ENCODE peak calls at places on chromosomes 3 and 15, in nine cellular contexts. A is MM.1S, E is tibial artery, F is sigmoid colon, L is body of pancreas, S is IMR-90, W is psoas muscle, M is endodermal cell, C is left ventricle myocardium inferior. J is an unnamed sample. For H3K4me1 and H3K27me3, the result is how much of the 10 kb centered on the place peaks cover.

GRCh38 chr15:31468911-31469800 is 142.5 kb downstream of the KLF13 start:
- DNase-seq in L (no peak), S (no peak), C (no peak), F (no peak), A (no peak), E (no peak), W (no peak), M (peak), J (no peak)

GRCh38 chr15:71011503-71012155 is 103.6 kb upstream of the THSD4 start:
- DNase-seq in E (no peak), W (no peak), M (peak), A (peak), L (peak), S (peak), C (no peak), F (no peak), J (no peak)

GRCh38 chr15:31086344-31086743 is 15.2 kb downstream of the TRPM1 start:
- DNase-seq in A (no peak), M (no peak), L (no peak), S (no peak), F (no peak), E (no peak), C (no peak), W (no peak), J (no peak)

GRCh38 chr3:59265566-59265965 is 215.7 kb upstream of the CFAP20DC start:
- DNase-seq in C (no peak), A (no peak), S (no peak), W (no peak), F (no peak), E (no peak), L (no peak), M (no peak), J (no peak)

GRCh38 chr3:148202386-148202785 is 495.3 kb upstream of the AGTR1 start:
- DNase-seq in F (no peak), L (no peak), E (no peak), C (no peak), S (no peak), W (no peak), A (no peak), M (peak), J (no peak)

GRCh38 chr3:125072310-125072709 is 16.5 kb upstream of the HEG1 start:
- DNase-seq in M (no peak), S (peak), E (no peak), W (no peak), F (no peak), C (no peak), L (no peak), A (no peak), J (no peak)

GRCh38 chr3:150059241-150059640 is 88.5 kb upstream of the PFN2 start:
- DNase-seq in M (no peak), L (no peak), S (no peak), E (no peak), A (no peak), F (no peak), C (no peak), W (no peak), J (no peak)

GRCh38 chr3:182567666-182568065 is 225.6 kb upstream of the ATP11B start:
- DNase-seq in L (no peak), F (no peak), S (no peak), M (peak), A (no peak), W (no peak), C (no peak), E (no peak), J (no peak)

GRCh38 chr3:9619180-9619579 is 30.1 kb upstream of the MTMR14 start:
- DNase-seq in F (no peak), E (no peak), C (no peak), A (no peak), W (no peak), L (no peak), M (no peak), S (no peak), J (no peak)

GRCh38 chr15:63401078-63401477 is 19.4 kb upstream of the CA12 start:
- DNase-seq in A (no peak), E (no peak), L (no peak), M (no peak), C (no peak), W (no peak), S (no peak), F (no peak), J (no peak)

GRCh38 chr15:85555875-85556617 is 175.6 kb downstream of the AKAP13 start:
- DNase-seq in C (no peak), E (no peak), M (no peak), L (no peak), W (no peak), S (no peak), A (peak), F (no peak), J (no peak)

GRCh38 chr15:63251701-63252100 is 25.7 kb upstream of the APH1B start:
- DNase-seq in E (no peak), A (no peak), M (no peak), W (no peak), S (no peak), L (no peak), C (no peak), F (no peak), J (no peak)

GRCh38 chr3:184637705-184638104 is 74.2 kb downstream of the MAGEF1 start:
- DNase-seq in C (no peak), A (no peak), E (no peak), S (no peak), F (no peak), M (no peak), L (no peak), W (no peak), J (no peak)

GRCh38 chr3:178417736-178418135 is 118.5 kb upstream of the KCNMB2 start:
- DNase-seq in M (no peak), W (no peak), C (no peak), E (no peak), A (no peak), F (no peak), L (no peak), S (no peak), J (no peak)

GRCh38 chr3:194283218-194284006 is 67.7 kb downstream of the CPN2 start:
- DNase-seq in W (no peak), E (peak), S (no peak), F (peak), A (no peak), C (no peak), L (no peak), M (peak), J (no peak)

GRCh38 chr3:150407051-150407817 is 864 bp upstream of the TSC22D2 start:
- DNase-seq in M (no peak), S (peak), E (peak), W (no peak), A (peak), C (no peak), F (no peak), L (no peak), J (no peak)

GRCh38 chr3:135784557-135784956 is 181.0 kb upstream of the PPP2R3A start:
- DNase-seq in E (no peak), W (no peak), L (no peak), S (no peak), F (no peak), C (no peak), A (no peak), M (no peak), J (no peak)

GRCh38 chr3:129603561-129603942 is 2.9 kb downstream of the PLXND1 start:
- DNase-seq in E (no peak), W (no peak), A (no peak), S (no peak), L (no peak), M (no peak), C (no peak), F (no peak), J (no peak)

GRCh38 chr3:52620580-52620979 is 65.1 kb downstream of the PBRM1 start:
- DNase-seq in L (no peak), A (no peak), M (no peak), S (no peak), F (no peak), E (no peak), W (no peak), C (no peak), J (no peak)

GRCh38 chr3:196569003-196569516 is 600 bp downstream of the FBXO45 start:
- DNase-seq in A (peak), L (peak), W (peak), F (peak), M (peak), E (peak), C (peak), S (peak), J (peak)

GRCh38 chr3:138921316-138922292 is 25.3 kb downstream of the FOXL2 start:
- DNase-seq in F (no peak), A (no peak), E (no peak), L (no peak), S (peak), W (no peak), C (no peak), M (no peak), J (no peak)

GRCh38 chr3:55322649-55323048 is 164.5 kb downstream of the WNT5A start:
- DNase-seq in L (no peak), A (no peak), C (no peak), W (no peak), F (no peak), S (no peak), E (no peak), M (no peak), J (no peak)

GRCh38 chr15:92618121-92618520 is 37.5 kb downstream of the FAM174B start:
- DNase-seq in F (peak), W (no peak), L (no peak), C (no peak), E (peak), M (peak), S (no peak), A (no peak), J (no peak)

GRCh38 chr3:194195611-194196010 is 59.7 kb downstream of the HES1 start:
- DNase-seq in L (no peak), M (no peak), W (no peak), F (no peak), E (no peak), C (no peak), A (no peak), S (no peak), J (no peak)

GRCh38 chr3:108381531-108381930 is 85.2 kb downstream of the HHLA2 start:
- DNase-seq in C (no peak), L (no peak), A (no peak), W (no peak), S (no peak), E (no peak), F (no peak), M (no peak), J (no peak)

GRCh38 chr15:60017538-60018199 is 13.6 kb downstream of the FOXB1 start:
- DNase-seq in W (no peak), L (no peak), S (no peak), E (no peak), M (no peak), A (peak), F (no peak), C (no peak), J (no peak)

GRCh38 chr3:152263711-152264110 is 5.0 kb upstream of the MBNL1 start:
- DNase-seq in E (no peak), M (no peak), W (no peak), C (no peak), L (no peak), A (no peak), S (no peak), F (no peak), J (no peak)

GRCh38 chr3:37668431-37668830 is 193.2 kb upstream of the CTDSPL start:
- DNase-seq in C (no peak), W (no peak), S (no peak), L (peak), F (peak), M (no peak), A (no peak), E (peak), J (no peak)

GRCh38 chr15:50911001-50911400 is 2.5 kb downstream of the AP4E1 start:
- DNase-seq in E (no peak), W (no peak), C (no peak), S (peak), L (no peak), F (no peak), A (no peak), M (no peak), J (no peak)

DNA sequence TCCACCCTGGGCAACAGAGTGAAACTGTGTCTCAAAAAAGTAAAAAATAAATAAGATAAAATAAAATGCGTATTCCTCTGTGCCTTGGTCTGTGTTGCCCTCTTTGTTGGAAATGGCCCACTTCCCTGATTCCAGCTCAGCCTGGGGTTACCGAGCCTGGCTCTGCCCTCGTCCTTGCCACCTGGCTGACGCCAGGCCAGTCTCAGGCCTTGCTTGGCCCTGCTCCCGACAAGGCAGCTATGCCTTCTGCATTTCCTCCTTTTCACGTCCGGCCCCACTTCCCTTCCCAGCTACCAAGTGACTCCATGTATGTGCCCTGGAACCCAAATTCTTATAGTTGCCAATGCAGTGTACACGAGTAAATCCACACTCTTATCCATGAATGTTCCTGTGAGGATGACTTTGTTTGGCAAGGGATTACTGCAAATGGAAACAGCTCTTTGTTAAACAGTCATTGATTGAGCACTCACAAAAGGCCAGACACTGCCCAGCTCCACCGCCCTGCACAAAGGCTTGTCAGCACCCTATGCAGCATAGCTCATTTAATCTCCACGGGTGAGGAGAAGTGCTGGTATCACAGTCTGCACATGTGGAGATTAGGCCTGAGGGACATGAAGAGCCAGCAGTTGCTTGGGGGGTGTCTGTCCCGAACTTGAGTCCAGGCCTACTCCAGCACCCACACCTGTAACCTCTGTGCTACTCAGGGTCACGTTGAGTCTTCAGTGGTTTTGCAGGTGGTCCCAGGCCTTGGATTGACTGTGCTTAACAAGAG is 25.1 kb downstream of the SPSB4 start:
- DNase-seq in A (no peak), M (peak), E (no peak), C (no peak), W (no peak), L (peak), S (no peak), F (peak), J (no peak)
- H3K27ac ChIP-seq in A (no peak), M (peak), E (peak), C (peak), W (peak), L (peak), S (no peak), F (peak), J (no peak)

DNA sequence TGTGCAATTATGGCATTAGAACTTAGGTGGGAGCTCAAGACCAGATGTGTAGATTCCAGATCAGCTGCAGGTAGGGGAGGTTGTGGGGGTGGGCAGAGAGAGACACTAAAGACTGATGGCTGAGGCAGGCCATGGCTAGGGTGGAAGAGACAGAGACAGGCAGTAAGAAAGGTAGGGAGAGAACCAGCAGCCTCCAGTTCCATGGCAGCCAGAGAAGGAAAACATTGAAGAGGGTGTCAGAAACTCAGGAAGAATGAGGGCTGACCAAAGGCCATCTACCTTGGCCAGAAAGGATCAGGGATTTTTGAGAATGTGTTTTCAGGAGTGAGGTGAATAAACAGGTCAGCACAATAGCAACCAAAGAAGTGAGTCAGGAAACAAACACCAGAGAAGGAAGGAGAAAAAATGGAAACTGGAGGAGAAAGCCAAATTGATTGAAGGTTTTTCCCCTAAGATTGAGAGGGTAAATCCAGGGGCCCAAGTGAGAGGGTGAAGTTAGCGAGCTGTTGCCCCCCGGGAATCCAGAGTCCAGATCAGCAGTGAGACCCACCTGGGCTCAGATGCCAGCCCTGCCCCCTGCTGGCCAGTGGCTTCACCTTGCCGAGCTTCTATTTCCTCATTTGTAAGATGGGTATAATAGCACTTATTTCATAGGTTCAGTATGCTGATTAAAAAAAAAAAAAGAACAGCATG is 41.0 kb downstream of the ABHD2 start:
- DNase-seq in M (peak), E (no peak), S (peak), A (peak), L (peak), W (peak), C (no peak), F (no peak), J (peak)
- H3K4me1 ChIP-seq in M (under half), E (under half), S (under half), A (half or more), L (half or more), W (half or more), C (half or more), F (under half), J (under half)

GRCh38 chr15:67821784-67822451 is 3.4 kb upstream of the SKOR1 start:
- DNase-seq in M (peak), W (peak), F (no peak), A (no peak), L (no peak), E (no peak), S (no peak), C (no peak), J (no peak)

GRCh38 chr15:67822537-67823370 is 2.6 kb upstream of the SKOR1 start:
- DNase-seq in S (no peak), E (no peak), A (no peak), C (no peak), W (peak), L (no peak), F (no peak), M (peak), J (no peak)

GRCh38 chr15:67824157-67824899 is 981 bp upstream of the SKOR1 start:
- DNase-seq in F (no peak), L (no peak), C (no peak), W (peak), S (no peak), E (no peak), M (peak), A (no peak), J (no peak)

GRCh38 chr15:67824900-67825879 is at the start of gene SKOR1:
- DNase-seq in S (peak), C (no peak), A (no peak), W (peak), L (no peak), E (no peak), M (peak), F (peak), J (no peak)

GRCh38 chr15:67823371-67824156 is 1.7 kb upstream of the SKOR1 start:
- DNase-seq in A (no peak), C (no peak), W (peak), F (no peak), L (no peak), M (peak), S (no peak), E (no peak), J (no peak)
- H3K27me3 ChIP-seq in A (under half), C (half or more), W (under half), F (half or more), L (half or more), M (half or more), S (half or more), E (under half), J (under half)

DNA sequence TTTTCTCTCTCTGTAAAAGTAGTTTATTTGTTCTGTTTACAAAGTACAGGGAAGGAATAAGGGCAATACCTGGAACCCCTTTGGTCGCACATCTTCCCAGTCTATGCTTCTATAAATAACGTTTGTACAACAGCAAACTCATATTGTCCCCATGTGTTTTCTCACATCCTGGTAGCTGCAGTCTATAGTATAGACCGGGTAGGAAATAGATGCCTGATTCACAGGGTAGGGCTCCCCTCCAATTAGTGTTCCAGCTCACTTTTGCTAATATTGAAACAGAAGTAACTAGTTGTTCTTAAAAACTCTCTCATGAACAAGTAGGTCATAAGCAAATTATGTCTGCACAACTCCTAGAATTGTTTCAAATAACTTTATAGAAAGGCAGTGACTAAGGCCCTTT is 17.7 kb downstream of the ATG7 start:
- DNase-seq in F (no peak), C (no peak), S (no peak), L (no peak), E (no peak), W (no peak), M (no peak), A (no peak), J (no peak)
- H3K27ac ChIP-seq in F (peak), C (peak), S (peak), L (no peak), E (no peak), W (peak), M (no peak), A (no peak), J (peak)

GRCh38 chr3:12994357-12994606 is 78.9 kb downstream of the IQSEC1 start:
- DNase-seq in F (peak), L (peak), W (peak), E (no peak), A (no peak), C (peak), M (no peak), S (no peak), J (no peak)

GRCh38 chr3:12994607-12995388 is 78.4 kb downstream of the IQSEC1 start:
- DNase-seq in M (peak), L (peak), W (peak), S (peak), F (peak), A (peak), E (peak), C (peak), J (peak)

GRCh38 chr3:12996181-12996506 is 77.1 kb downstream of the IQSEC1 start:
- DNase-seq in E (no peak), A (no peak), S (peak), F (no peak), W (no peak), L (no peak), C (no peak), M (peak), J (no peak)

GRCh38 chr3:12993623-12994356 is 79.4 kb downstream of the IQSEC1 start:
- DNase-seq in E (no peak), A (no peak), L (peak), F (peak), W (peak), C (no peak), S (no peak), M (peak), J (peak)

DNA sequence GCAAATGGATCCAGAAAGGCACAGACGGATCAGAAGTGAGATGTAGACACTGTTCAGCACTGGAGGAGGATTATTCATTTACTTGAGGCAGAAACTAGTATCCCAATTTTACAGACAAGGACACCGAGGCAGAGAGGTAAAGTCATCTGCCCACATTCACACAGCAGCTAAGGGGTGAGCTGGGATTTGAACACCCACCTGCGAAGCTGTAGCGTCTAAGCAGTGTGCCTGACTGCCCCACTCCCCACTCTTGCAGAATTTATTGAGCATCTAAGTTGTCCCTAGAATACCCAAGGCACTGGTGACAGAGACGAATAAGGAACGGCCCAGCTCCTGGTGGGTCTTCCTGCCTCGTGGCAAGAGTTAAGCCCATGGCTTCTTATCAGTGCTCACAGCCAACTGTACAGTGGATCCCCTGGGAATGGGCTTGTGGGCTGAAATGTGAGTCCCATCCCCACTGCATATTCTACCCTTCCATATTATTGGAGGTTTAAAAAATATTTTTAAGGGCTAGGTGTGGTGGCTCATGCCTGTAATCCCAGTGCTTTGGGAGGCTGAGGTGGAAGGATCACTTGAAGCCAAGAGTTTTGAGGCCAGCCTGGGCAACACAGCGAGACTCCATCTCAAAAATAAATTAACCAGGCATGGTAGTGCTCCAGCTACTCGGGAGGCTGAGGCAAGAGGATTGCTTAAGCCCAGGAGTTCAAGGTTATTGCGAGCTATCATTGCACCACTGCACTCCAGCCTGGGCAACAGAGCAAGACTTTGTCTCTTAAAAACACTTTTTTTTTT is 77.6 kb downstream of the IQSEC1 start:
- DNase-seq in C (no peak), W (no peak), F (no peak), S (no peak), M (no peak), E (no peak), A (no peak), L (no peak), J (no peak)
- H3K4me1 ChIP-seq in C (half or more), W (under half), F (under half), S (under half), M (under half), E (under half), A (under half), L (under half), J (under half)

GRCh38 chr3:180981912-180982311 is 7.6 kb downstream of the DNAJC19 start:
- DNase-seq in F (no peak), W (no peak), S (no peak), L (no peak), M (no peak), C (no peak), E (no peak), A (no peak), J (no peak)
- H3K27me3 ChIP-seq in F (under half), W (under half), S (under half), L (under half), M (under half), C (under half), E (under half), A (under half), J (under half)

J was measured in CD8-positive, alpha-beta memory T cell.